ENCODE peak calls at places on chromosome 9, in four cellular contexts. W, E, O and L are unnamed samples.

GRCh38 chr9:112179816-112180215 is 4.7 kb upstream of the SUSD1 start:
- DNase-seq in E (no peak), O (no peak), W (peak; percentile 42), L (no peak)

GRCh38 chr9:129347323-129348120 is 169.5 kb upstream of the IER5L start:
- DNase-seq in O (no peak), W (no peak), E (no peak), L (no peak)

GRCh38 chr9:115739096-115739875 is 414.3 kb upstream of the PAPPA start:
- DNase-seq in E (no peak), O (no peak), W (no peak), L (no peak)

GRCh38 chr9:37337301-37337905 is 85.1 kb upstream of the GRHPR start:
- DNase-seq in O (no peak), W (peak; percentile 81), E (no peak), L (no peak)

GRCh38 chr9:133937120-133937519 is 55.0 kb downstream of the VAV2 start:
- DNase-seq in O (no peak), E (no peak), W (no peak), L (no peak)

GRCh38 chr9:70566743-70567142 is 152.3 kb upstream of the KLF9 start:
- DNase-seq in O (no peak), W (no peak), E (no peak), L (no peak)

GRCh38 chr9:74358944-74359343 is 138.2 kb upstream of the RORB start:
- DNase-seq in O (no peak), W (no peak), E (no peak), L (no peak)

GRCh38 chr9:127360829-127361228 is 36.1 kb upstream of the SLC2A8 start:
- DNase-seq in O (no peak), E (peak; percentile 68), W (peak; percentile 58), L (peak; percentile 65)

GRCh38 chr9:97766092-97766491 is 69.0 kb upstream of the XPA start:
- DNase-seq in W (no peak), O (no peak), E (no peak), L (no peak)

GRCh38 chr9:69325409-69326212 is 596 bp downstream of the ENTREP1 start:
- DNase-seq in W (no peak), E (no peak), O (no peak), L (peak; percentile 58)
- TF ChIP-seq ETV6 in W (no peak), E (no peak), O (no peak), L (no peak)

GRCh38 chr9:101601904-101602765 is 7.4 kb upstream of the PPP3R2 start:
- DNase-seq in E (peak; percentile 46), O (no peak), W (peak; percentile 60), L (peak; percentile 22)
- TF ChIP-seq ETV6 in E (no peak), O (no peak), W (no peak), L (no peak)

GRCh38 chr9:21392270-21392669 is 7.1 kb upstream of the IFNA2 start:
- DNase-seq in W (no peak), O (no peak), E (peak; percentile 56), L (no peak)

GRCh38 chr9:21398955-21399489 is 9.9 kb upstream of the IFNA8 start:
- DNase-seq in W (no peak), E (no peak), O (no peak), L (no peak)

GRCh38 chr9:21395778-21396717 is 10.8 kb upstream of the IFNA2 start:
- DNase-seq in E (peak; percentile 10), W (no peak), O (no peak), L (peak; percentile 84)
- TF ChIP-seq ETV6 in E (no peak), W (no peak), O (no peak), L (no peak)

DNA sequence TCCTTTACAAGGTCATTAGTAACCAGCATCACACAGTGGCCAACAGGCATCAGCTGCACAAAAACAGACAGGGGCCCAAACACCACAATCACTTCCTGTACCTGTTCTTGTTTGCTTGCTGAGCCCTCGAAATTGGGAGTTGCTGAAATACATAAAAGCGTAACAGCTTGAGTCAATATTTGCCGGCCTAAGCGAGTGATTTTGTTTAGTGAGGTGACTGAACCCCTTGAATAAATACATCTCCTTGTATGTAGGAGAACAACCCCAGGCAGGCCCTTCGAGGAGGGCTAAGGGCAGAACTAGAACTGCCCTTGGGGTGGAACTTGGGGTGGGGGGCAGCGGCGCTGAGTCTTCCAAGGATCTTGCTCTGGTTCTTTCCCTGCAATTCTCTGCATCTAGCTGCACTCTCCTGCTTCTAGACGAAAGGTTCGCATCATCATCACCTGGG is 502.5 kb downstream of the RASEF start:
- DNase-seq in O (no peak), W (no peak), E (peak; percentile 97), L (no peak)
- TF ChIP-seq ETV6 in O (no peak), W (no peak), E (no peak), L (no peak)

GRCh38 chr9:93303258-93303771 is 119.4 kb downstream of the WNK2 start:
- DNase-seq in W (no peak), E (no peak), O (no peak), L (peak; percentile 5)
- TF ChIP-seq ETV6 in W (no peak), E (no peak), O (no peak), L (no peak)

GRCh38 chr9:90953200-90953599 is 151.6 kb downstream of the SYK start:
- DNase-seq in E (no peak), O (no peak), W (no peak), L (no peak)

GRCh38 chr9:90960941-90961340 is 159.3 kb downstream of the SYK start:
- DNase-seq in W (no peak), O (no peak), E (no peak), L (no peak)

GRCh38 chr9:90953805-90954204 is 152.2 kb downstream of the SYK start:
- DNase-seq in E (no peak), O (no peak), W (no peak), L (no peak)

GRCh38 chr9:90958328-90958727 is 156.7 kb downstream of the SYK start:
- DNase-seq in W (no peak), O (no peak), E (no peak), L (no peak)

DNA sequence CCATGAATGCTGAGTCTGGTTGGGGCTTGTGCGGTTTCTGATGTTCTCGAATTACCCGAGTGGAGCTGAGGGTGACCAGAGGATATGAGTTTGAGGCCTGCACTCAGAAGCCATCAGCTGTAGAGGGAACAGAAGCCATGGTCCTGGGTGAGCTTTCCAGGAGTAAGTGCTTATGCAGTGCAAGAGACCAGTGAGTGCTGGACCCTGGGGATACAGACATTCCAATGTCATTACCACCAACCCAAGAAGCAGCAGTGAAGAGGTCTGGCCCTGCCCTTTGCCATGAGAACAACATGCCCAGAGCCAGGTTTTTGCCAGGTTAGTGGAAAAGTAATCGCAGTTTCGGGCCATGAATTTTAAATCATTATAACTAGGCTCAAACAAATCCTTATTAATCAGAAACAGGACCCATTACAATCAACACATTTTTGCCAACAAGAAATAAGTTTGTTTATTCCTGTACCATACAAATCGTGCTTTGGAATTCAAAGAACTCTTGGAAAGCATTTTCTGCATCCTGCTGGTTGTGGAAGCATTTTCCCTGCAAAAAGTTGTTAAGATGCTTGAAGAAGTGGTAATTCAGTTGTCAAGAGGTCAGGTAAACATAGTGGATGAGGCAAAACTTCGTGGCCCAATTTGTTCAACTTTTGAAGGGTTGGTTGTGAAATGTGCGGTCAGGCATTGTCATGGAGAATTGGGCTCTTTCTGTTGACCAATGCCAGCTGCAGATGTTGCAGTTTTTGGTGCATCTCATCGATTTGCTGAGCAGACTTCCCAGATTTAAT is 154.6 kb downstream of the SYK start:
- DNase-seq in O (no peak), W (no peak), E (no peak), L (no peak)
- TF ChIP-seq ETV6 in O (no peak), W (no peak), E (no peak), L (no peak)